ENCODE peak calls at places on chromosome 12, in six cellular contexts. O is stomach, X is non-pigmented ciliary epithelial cell, W is A172, G is coronary artery, A is NCI-H345. K is an unnamed sample.

GRCh38 chr12:131836193-131836592 is 8.0 kb downstream of the MMP17 start:
- DNase-seq in A (no peak), G (no peak), O (no peak), X (no peak), W (no peak), K (no peak)

GRCh38 chr12:91171475-91171874 is 11.1 kb downstream of the DCN start:
- DNase-seq in A (no peak), O (no peak), G (no peak), W (no peak), X (no peak), K (peak)

GRCh38 chr12:3988519-3989217 is 115.5 kb upstream of the PARP11 start:
- DNase-seq in X (no peak), O (no peak), G (no peak), A (no peak), W (no peak), K (no peak)

GRCh38 chr12:110431957-110432587 is 18.1 kb downstream of the ARPC3 start:
- DNase-seq in G (no peak), O (no peak), W (no peak), A (no peak), X (no peak), K (no peak)

GRCh38 chr12:121789800-121790748 is 3.4 kb downstream of the RHOF start:
- DNase-seq in X (no peak), A (no peak), G (no peak), O (peak), W (no peak), K (no peak)

GRCh38 chr12:119274636-119275065 is 59.9 kb upstream of the CCDC60 start:
- DNase-seq in A (no peak), W (no peak), G (no peak), O (no peak), X (no peak), K (no peak)

GRCh38 chr12:29992366-29992765 is 208.6 kb upstream of the TMTC1 start:
- DNase-seq in X (no peak), G (no peak), O (no peak), W (no peak), A (no peak), K (no peak)

GRCh38 chr12:6337958-6338406 is 3.9 kb downstream of the TNFRSF1A start:
- DNase-seq in O (no peak), G (no peak), W (no peak), A (no peak), X (no peak), K (no peak)

GRCh38 chr12:18805516-18806248 is 67.8 kb downstream of the CAPZA3 start:
- DNase-seq in O (no peak), W (no peak), X (no peak), G (no peak), A (no peak), K (no peak)

GRCh38 chr12:1773937-1774655 is 46.3 kb upstream of the LRTM2 start:
- DNase-seq in W (no peak), X (no peak), O (no peak), A (no peak), G (no peak), K (no peak)

GRCh38 chr12:20798561-20798960 is 11.9 kb upstream of the SLCO1B3 start:
- DNase-seq in O (no peak), X (no peak), W (peak), A (peak), G (no peak), K (peak)

GRCh38 chr12:65867428-65867827 is 43.1 kb downstream of the HMGA2 start:
- DNase-seq in A (no peak), O (no peak), X (peak), W (no peak), G (no peak), K (no peak)

GRCh38 chr12:97005174-97005573 is 98.1 kb downstream of the NEDD1 start:
- DNase-seq in A (no peak), X (no peak), G (no peak), W (no peak), O (no peak), K (no peak)

GRCh38 chr12:124484526-124484953 is 82.9 kb downstream of the NCOR2 start:
- DNase-seq in X (no peak), G (no peak), O (no peak), W (no peak), A (no peak), K (peak)

GRCh38 chr12:113112043-113112899 is 23.3 kb downstream of the RASAL1 start:
- DNase-seq in O (no peak), W (no peak), G (no peak), A (no peak), X (no peak), K (no peak)

GRCh38 chr12:64825143-64826011 is 930 bp downstream of the TBC1D30 start:
- DNase-seq in O (peak), X (no peak), G (no peak), W (no peak), A (peak), K (no peak)

GRCh38 chr12:6845395-6845794 is 4.7 kb downstream of the GNB3 start:
- DNase-seq in X (no peak), G (no peak), A (no peak), O (no peak), W (no peak), K (no peak)

GRCh38 chr12:47216150-47216677 is 136.5 kb upstream of the AMIGO2 start:
- DNase-seq in A (no peak), X (no peak), W (no peak), O (no peak), G (no peak), K (no peak)

K was measured in DMS53.